ENCODE peak calls at places on chromosome 22, in five cellular contexts. Q is esophagus muscularis mucosa, L is endodermal cell, S is hepatocyte, W is MM.1S. I is an unnamed sample. For H3K4me1, the result is how much of the 10 kb centered on the place peaks cover.

GRCh38 chr22:37472418-37473006 is 13.7 kb downstream of the MFNG start:
- DNase-seq in Q (no peak), L (peak), S (peak), W (no peak), I (peak)

GRCh38 chr22:37771081-37771480 is 36.7 kb upstream of the GCAT start:
- DNase-seq in Q (no peak), L (no peak), S (no peak), W (no peak), I (no peak)

GRCh38 chr22:42090596-42091445 is at the start of gene NDUFA6:
- DNase-seq in Q (peak), L (peak), S (peak), W (peak), I (peak)

GRCh38 chr22:45318558-45319318 is 9.0 kb downstream of the FAM118A start:
- DNase-seq in Q (no peak), L (no peak), S (no peak), W (no peak), I (peak)

GRCh38 chr22:25840883-25841282 is 98.9 kb downstream of the MYO18B start:
- DNase-seq in Q (no peak), L (no peak), S (no peak), W (no peak), I (no peak)

GRCh38 chr22:41341990-41342389 is 39.8 kb upstream of the TEF start:
- DNase-seq in Q (no peak), L (no peak), S (no peak), W (peak), I (no peak)

GRCh38 chr22:19499880-19500242 is 20.1 kb downstream of the CDC45 start:
- DNase-seq in Q (no peak), L (no peak), S (no peak), W (no peak), I (no peak)

GRCh38 chr22:17486313-17486712 is 77.0 kb upstream of the SLC25A18 start:
- DNase-seq in Q (no peak), L (no peak), S (no peak), W (no peak), I (no peak)

GRCh38 chr22:25572708-25573161 is 8.3 kb downstream of the GRK3 start:
- DNase-seq in Q (no peak), L (no peak), S (no peak), W (no peak), I (no peak)

GRCh38 chr22:22700631-22701030 is 56.2 kb downstream of the GGTLC2 start:
- DNase-seq in Q (no peak), L (peak), S (no peak), W (no peak), I (no peak)

GRCh38 chr22:48104786-48105185 is 1342.3 kb downstream of the TBC1D22A start:
- DNase-seq in Q (peak), L (no peak), S (no peak), W (no peak), I (no peak)

GRCh38 chr22:37563153-37564081 is 3.1 kb downstream of the CDC42EP1 start:
- DNase-seq in Q (peak), L (peak), S (peak), W (no peak), I (no peak)

GRCh38 chr22:30754971-30755759 is 60.5 kb downstream of the OSBP2 start:
- DNase-seq in Q (no peak), L (peak), S (peak), W (peak), I (peak)

GRCh38 chr22:31284241-31284745 is 8.0 kb downstream of the PIK3IP1 start:
- DNase-seq in Q (no peak), L (no peak), S (no peak), W (no peak), I (no peak)

GRCh38 chr22:41939981-41940852 is 6.7 kb downstream of the CENPM start:
- DNase-seq in Q (no peak), L (peak), S (no peak), W (peak), I (peak)

GRCh38 chr22:50218996-50219727 is 18.4 kb downstream of the SELENOO start:
- DNase-seq in Q (no peak), L (peak), S (peak), W (no peak), I (no peak)

GRCh38 chr22:29625090-29625825 is 21.8 kb downstream of the NF2 start:
- DNase-seq in Q (no peak), L (peak), S (peak), W (peak), I (peak)

GRCh38 chr22:24230911-24231656 is 13.8 kb downstream of the GGT5 start:
- DNase-seq in Q (no peak), L (peak), S (peak), W (peak), I (peak)

GRCh38 chr22:24164823-24165379 is 16.4 kb upstream of the SUSD2 start:
- DNase-seq in Q (no peak), L (no peak), S (no peak), W (no peak), I (no peak)

GRCh38 chr22:49178246-49179005 is 649.2 kb downstream of the BRD1 start:
- DNase-seq in Q (no peak), L (no peak), S (no peak), W (no peak), I (no peak)

GRCh38 chr22:48357961-48358360 is 1469.7 kb downstream of the BRD1 start:
- DNase-seq in Q (no peak), L (no peak), S (no peak), W (no peak), I (no peak)

GRCh38 chr22:50269573-50270301 is 443 bp downstream of the MAPK11 start:
- DNase-seq in Q (no peak), L (peak), S (peak), W (no peak), I (peak)

GRCh38 chr22:23520875-23521441 is 59.1 kb downstream of the IGLL1 start:
- DNase-seq in Q (no peak), L (no peak), S (peak), W (no peak), I (no peak)

GRCh38 chr22:17501679-17502285 is 61.5 kb upstream of the SLC25A18 start:
- DNase-seq in Q (no peak), L (peak), S (peak), W (peak), I (peak)

GRCh38 chr22:29306830-29307657 is 594 bp downstream of the GAS2L1 start:
- DNase-seq in Q (no peak), L (peak), S (peak), W (peak), I (peak)

GRCh38 chr22:31160328-31160978 is 471 bp downstream of the RNF185 start:
- DNase-seq in Q (no peak), L (no peak), S (peak), W (no peak), I (no peak)

GRCh38 chr22:27531782-27532530 is 269.6 kb downstream of the MN1 start:
- DNase-seq in Q (no peak), L (no peak), S (peak), W (no peak), I (no peak)

GRCh38 chr22:50078761-50079160 is 6.5 kb downstream of the MLC1 start:
- DNase-seq in Q (no peak), L (peak), S (peak), W (no peak), I (no peak)

GRCh38 chr22:17929909-17930308 is 94.5 kb downstream of the MICAL3 start:
- DNase-seq in Q (no peak), L (no peak), S (no peak), W (no peak), I (no peak)

GRCh38 chr22:43704051-43704450 is 108.1 kb downstream of the EFCAB6 start:
- DNase-seq in Q (no peak), L (no peak), S (no peak), W (no peak), I (no peak)

GRCh38 chr22:48145738-48146137 is 1383.3 kb downstream of the TBC1D22A start:
- DNase-seq in Q (no peak), L (no peak), S (no peak), W (no peak), I (no peak)

GRCh38 chr22:41009222-41009948 is 58.2 kb downstream of the RBX1 start:
- DNase-seq in Q (no peak), L (no peak), S (no peak), W (no peak), I (no peak)

GRCh38 chr22:30312053-30312452 is 14.7 kb downstream of the TBC1D10A start:
- DNase-seq in Q (no peak), L (no peak), S (no peak), W (no peak), I (no peak)

GRCh38 chr22:37749831-37750595 is 53.2 kb downstream of the TRIOBP start:
- DNase-seq in Q (no peak), L (no peak), S (no peak), W (no peak), I (no peak)

GRCh38 chr22:24161909-24162308 is 19.4 kb upstream of the SUSD2 start:
- DNase-seq in Q (no peak), L (no peak), S (no peak), W (no peak), I (no peak)

GRCh38 chr22:30332551-30332950 is 5.8 kb upstream of the TBC1D10A start:
- DNase-seq in Q (no peak), L (no peak), S (no peak), W (no peak), I (no peak)

GRCh38 chr22:38462960-38463784 is 4.7 kb upstream of the KDELR3 start:
- DNase-seq in Q (no peak), L (peak), S (peak), W (no peak), I (no peak)

GRCh38 chr22:17085277-17086091 is 684 bp downstream of the IL17RA start:
- DNase-seq in Q (no peak), L (peak), S (peak), W (no peak), I (no peak)

GRCh38 chr22:25353516-25354445 is 134.3 kb downstream of the CRYBB2 start:
- DNase-seq in Q (no peak), L (no peak), S (no peak), W (no peak), I (no peak)

GRCh38 chr22:42673898-42674390 is 24.8 kb upstream of the CYB5R3 start:
- DNase-seq in Q (no peak), L (no peak), S (no peak), W (no peak), I (no peak)

DNA sequence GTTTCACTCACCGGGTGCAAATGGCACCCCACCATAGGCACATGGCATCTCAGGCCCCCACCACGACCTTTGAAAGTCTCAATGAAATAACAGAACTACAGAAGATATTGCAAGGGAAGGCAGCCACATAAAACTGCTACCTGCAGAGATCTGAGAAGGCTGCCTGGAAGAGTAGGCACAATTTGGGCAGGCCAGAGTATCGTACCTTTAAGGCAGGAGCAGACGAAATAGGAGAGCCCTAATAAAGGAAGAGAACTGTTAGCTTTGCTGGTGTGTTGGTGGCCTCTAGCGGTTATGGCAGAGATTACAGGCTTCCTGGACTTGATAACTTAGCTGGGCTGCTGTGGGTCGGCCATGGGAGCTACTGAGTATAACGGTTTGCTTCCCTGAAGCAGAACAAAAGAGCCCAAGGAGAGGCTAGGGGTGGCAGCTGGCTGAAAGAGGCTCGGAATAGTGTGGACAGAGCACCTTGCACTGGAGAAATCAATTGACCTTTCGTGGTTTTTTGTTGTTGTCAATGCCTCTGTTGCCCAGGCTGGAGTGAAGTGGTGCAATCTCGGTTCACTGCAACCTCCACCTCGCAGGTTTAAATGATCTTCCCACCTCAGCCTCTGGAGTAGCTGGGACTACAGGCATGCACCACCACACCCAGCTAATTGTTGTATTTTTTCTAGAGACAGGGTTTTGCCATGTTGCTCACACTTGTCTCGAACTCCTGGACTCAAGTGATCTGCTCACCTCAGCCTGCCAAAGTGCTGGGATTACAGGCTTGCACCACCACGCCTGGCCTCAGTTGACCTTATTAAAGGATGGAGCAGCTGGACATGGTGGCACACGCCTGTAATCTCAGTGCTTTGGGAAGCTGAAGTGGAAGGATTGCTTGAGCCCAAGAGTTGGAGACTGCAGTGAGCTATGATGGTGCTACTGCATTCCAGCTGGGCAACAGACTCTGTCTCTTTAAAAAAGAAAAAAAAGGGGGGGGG is 4.8 kb downstream of the SDF2L1 start:
- DNase-seq in Q (no peak), L (peak), S (peak), W (peak), I (peak)
- H3K4me3 ChIP-seq in Q (no peak), L (no peak), S (no peak), W (no peak), I (no peak)

GRCh38 chr22:36367479-36367878 is 20.3 kb downstream of the MYH9 start:
- DNase-seq in Q (no peak), L (peak), S (no peak), W (no peak), I (no peak)

GRCh38 chr22:36369004-36369921 is 18.5 kb downstream of the MYH9 start:
- DNase-seq in Q (no peak), L (peak), S (peak), W (no peak), I (no peak)

GRCh38 chr22:36371920-36372319 is 15.8 kb downstream of the MYH9 start:
- DNase-seq in Q (no peak), L (no peak), S (peak), W (no peak), I (no peak)

GRCh38 chr22:36368359-36368983 is 19.3 kb downstream of the MYH9 start:
- DNase-seq in Q (no peak), L (peak), S (peak), W (no peak), I (no peak)

DNA sequence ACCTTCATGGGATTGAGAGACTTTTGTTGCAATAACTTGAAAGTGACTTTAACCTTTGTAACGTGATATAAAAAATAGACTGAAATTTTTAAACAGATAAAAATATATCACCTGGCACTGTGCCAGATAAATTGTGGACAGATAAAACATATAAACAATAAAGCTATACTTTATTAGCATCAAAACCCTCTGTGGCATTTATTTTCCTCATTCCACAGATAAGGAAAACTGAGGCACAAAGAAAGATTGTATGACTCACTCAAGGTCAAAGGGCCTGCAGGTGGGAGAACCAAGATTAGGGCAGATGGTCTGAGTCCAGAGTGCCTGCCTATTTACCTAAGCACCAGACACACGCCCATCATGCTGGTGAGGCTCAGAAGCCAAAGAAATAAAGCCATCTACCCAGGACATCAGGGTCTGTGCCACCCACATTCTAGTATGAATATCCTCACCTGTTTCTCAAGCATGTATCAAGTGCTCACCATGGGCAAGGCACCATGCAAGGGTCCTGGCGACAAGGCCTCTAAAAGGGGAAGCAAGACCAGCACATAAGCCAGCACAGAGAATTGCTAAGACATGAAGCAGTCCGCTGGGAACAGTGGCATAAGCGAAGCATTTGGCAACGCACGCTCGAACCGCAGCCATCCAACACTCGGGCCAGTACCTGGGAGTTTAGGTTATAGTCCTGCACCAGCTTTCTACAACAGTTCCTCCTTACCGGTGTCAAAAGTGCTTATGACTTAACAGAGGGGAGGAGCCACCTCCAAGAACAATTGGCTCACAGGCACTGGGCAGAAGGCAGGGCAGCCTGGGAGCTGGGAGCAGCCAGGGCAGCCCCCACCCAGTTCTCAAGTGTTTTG is 17.6 kb downstream of the MYH9 start:
- DNase-seq in Q (no peak), L (peak), S (peak), W (no peak), I (no peak)
- H3K4me1 ChIP-seq in Q (half or more), L (under half), S (half or more), W (half or more), I (half or more)

DNA sequence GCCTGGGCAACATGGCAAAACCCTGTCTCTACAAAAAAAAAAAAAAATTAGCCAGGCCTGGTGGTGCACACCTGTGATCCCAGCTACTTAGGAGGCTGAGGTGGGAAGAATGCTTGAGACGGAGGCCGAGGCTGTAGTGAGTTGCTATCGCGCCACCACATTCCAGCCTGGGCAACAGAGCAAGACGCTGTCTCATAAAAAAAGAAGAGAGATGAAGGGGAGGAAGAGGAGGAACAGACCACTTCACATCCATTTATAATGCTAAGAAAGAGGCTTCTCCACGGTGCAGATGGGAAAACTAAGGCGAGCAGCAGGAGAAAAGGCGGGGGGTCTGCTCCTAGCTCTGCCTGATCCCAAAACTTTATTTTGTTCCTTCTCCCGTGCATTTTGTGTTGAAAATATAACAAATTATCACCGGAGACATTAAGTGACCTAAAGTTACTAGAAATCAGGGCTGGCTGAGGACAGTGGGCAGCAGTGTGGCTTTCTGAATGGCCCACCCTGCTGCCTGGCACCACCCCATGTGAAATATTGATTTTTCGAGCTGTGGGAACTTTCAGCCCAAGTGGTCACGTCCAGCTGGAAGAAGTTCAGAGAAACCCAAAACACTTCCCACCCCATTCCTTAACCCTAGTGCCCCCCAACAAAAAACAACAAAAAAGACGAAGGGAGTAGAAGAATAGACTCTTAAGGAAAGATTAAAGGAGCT is 9.5 kb downstream of the MYH9 start:
- DNase-seq in Q (no peak), L (no peak), S (no peak), W (no peak), I (no peak)
- H3K4me3 ChIP-seq in Q (no peak), L (no peak), S (no peak), W (peak), I (peak)

DNA sequence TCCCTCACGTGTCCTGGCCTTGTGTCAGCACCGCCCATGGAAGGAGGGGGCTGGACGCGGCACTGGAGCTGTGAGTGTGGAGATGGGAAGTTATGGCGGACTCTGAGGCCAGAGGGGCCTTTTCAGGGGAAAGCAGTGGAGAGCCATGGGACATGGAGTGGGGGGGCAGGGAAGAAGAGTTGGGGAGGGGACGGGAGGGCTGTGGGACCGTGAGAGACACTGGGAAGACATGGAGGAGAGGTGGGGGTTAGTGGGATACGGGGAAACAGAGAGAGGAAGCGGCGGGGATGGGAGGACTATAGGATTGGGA is 58.2 kb downstream of the FBXO7 start:
- DNase-seq in Q (no peak), L (no peak), S (peak), W (no peak), I (no peak)
- H3K4me1 ChIP-seq in Q (half or more), L (under half), S (under half), W (under half), I (under half)

GRCh38 chr22:46587492-46588278 is 32.5 kb upstream of the GRAMD4 start:
- DNase-seq in Q (no peak), L (peak), S (peak), W (peak), I (no peak)
- H3K4me3 ChIP-seq in Q (no peak), L (no peak), S (no peak), W (peak), I (no peak)

GRCh38 chr22:20532256-20532993 is 25.0 kb downstream of the MED15 start:
- DNase-seq in Q (no peak), L (no peak), S (no peak), W (no peak), I (no peak)
- H3K4me1 ChIP-seq in Q (half or more), L (under half), S (under half), W (under half), I (under half)